ENCODE peak calls at places on chromosomes 2 and 18, in nine cellular contexts. Q is heart left ventricle, B is Peyer's patch, N is GM12892, I is transverse colon, Z is IMR-90, U is body of pancreas, M is uterus, T is NB4. V is an unnamed sample.

GRCh38 chr2:216350214-216350789 is 22.0 kb downstream of the MARCHF4 start:
- DNase-seq in Q (no peak), B (peak; percentile 48), N (no peak), I (no peak), Z (peak; percentile 81), U (no peak), M (no peak), T (peak; percentile 19), V (no peak)

GRCh38 chr2:75100011-75100680 is 99.2 kb downstream of the TACR1 start:
- DNase-seq in Q (no peak), B (no peak), N (no peak), I (no peak), Z (peak; percentile 67), U (no peak), M (no peak), T (no peak), V (no peak)

GRCh38 chr18:55502346-55502710 is 85.7 kb downstream of the TCF4 start:
- DNase-seq in Q (no peak), B (no peak), N (no peak), I (no peak), Z (no peak), U (no peak), M (no peak), T (no peak), V (no peak)

GRCh38 chr2:42809876-42810125 is 17.4 kb upstream of the HAAO start:
- DNase-seq in Q (peak; percentile 90), B (peak; percentile 90), N (peak; percentile 74), I (peak; percentile 86), Z (peak; percentile 77), U (peak; percentile 86), M (peak; percentile 85), T (no peak), V (peak; percentile 95)

GRCh38 chr2:6237261-6237660 is 545.1 kb downstream of the SOX11 start:
- DNase-seq in Q (no peak), B (no peak), N (no peak), I (no peak), Z (no peak), U (no peak), M (no peak), T (no peak), V (no peak)

GRCh38 chr2:113124181-113124961 is 3.0 kb upstream of the IL1RN start:
- DNase-seq in Q (no peak), B (no peak), N (no peak), I (no peak), Z (peak; percentile 17), U (no peak), M (no peak), T (peak; percentile 88), V (no peak)

GRCh38 chr2:55225481-55226020 is 6.5 kb downstream of the CLHC1 start:
- DNase-seq in Q (no peak), B (no peak), N (no peak), I (no peak), Z (no peak), U (no peak), M (no peak), T (no peak), V (no peak)

GRCh38 chr18:36889742-36890141 is 60.8 kb downstream of the KIAA1328 start:
- DNase-seq in Q (no peak), B (no peak), N (no peak), I (no peak), Z (no peak), U (no peak), M (no peak), T (no peak), V (no peak)

GRCh38 chr18:24868760-24869237 is 408.4 kb downstream of the HRH4 start:
- DNase-seq in Q (no peak), B (no peak), N (no peak), I (no peak), Z (peak; percentile 85), U (no peak), M (no peak), T (no peak), V (no peak)

GRCh38 chr2:88967844-88968243 is 276.4 kb downstream of the RPIA start:
- DNase-seq in Q (no peak), B (no peak), N (no peak), I (no peak), Z (no peak), U (no peak), M (no peak), T (peak; percentile 11), V (no peak)

GRCh38 chr18:41955688-41956087 is 654 bp downstream of the PIK3C3 start:
- DNase-seq in Q (no peak), B (no peak), N (no peak), I (no peak), Z (no peak), U (no peak), M (no peak), T (peak; percentile 14), V (no peak)

GRCh38 chr18:11259421-11259820 is 110.1 kb upstream of the PIEZO2 start:
- DNase-seq in Q (peak; percentile 60), B (peak; percentile 48), N (no peak), I (peak; percentile 19), Z (no peak), U (peak; percentile 24), M (no peak), T (peak; percentile 22), V (peak; percentile 73)

GRCh38 chr2:15544227-15544626 is 16.9 kb downstream of the NBAS start:
- DNase-seq in Q (no peak), B (no peak), N (no peak), I (no peak), Z (no peak), U (no peak), M (no peak), T (no peak), V (no peak)

GRCh38 chr2:190679813-190680591 is 31.1 kb downstream of the NAB1 start:
- DNase-seq in Q (peak; percentile 37), B (peak; percentile 84), N (no peak), I (peak; percentile 73), Z (peak; percentile 21), U (peak; percentile 71), M (peak; percentile 19), T (peak; percentile 61), V (no peak)

DNA sequence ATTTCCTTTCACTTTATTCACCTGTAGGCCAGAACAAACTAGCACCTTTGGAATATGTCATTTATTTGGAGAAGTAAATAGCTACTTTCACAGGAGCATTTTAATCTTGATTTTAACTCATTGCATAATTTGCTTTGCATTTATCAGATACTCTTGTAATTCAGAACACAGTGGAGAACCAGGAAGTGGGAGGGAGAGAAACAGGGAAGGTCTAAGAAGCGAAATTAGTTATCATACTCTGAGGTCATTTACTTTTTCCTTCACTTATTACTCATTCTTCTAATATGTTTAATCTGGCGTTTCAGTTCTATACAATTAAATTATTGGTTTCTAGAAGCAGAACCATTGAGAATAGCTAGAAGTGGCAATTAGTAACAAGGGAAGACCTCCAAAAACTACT is 20.7 kb downstream of the RBM44 start:
- DNase-seq in Q (no peak), B (no peak), N (no peak), I (no peak), Z (peak; percentile 12), U (no peak), M (no peak), T (no peak), V (no peak)
- TF ChIP-seq POLR2A in Q (no peak), B (no peak), N (no peak), I (no peak), Z (no peak), U (no peak), M (no peak), T (no peak), V (no peak)

GRCh38 chr2:45205985-45206384 is 196.7 kb upstream of the SIX2 start:
- DNase-seq in Q (no peak), B (no peak), N (no peak), I (no peak), Z (no peak), U (no peak), M (no peak), T (no peak), V (no peak)

GRCh38 chr2:45210466-45211195 is 201.4 kb upstream of the SIX2 start:
- DNase-seq in Q (no peak), B (no peak), N (no peak), I (no peak), Z (peak; percentile 60), U (no peak), M (no peak), T (peak; percentile 42), V (no peak)

GRCh38 chr2:45207105-45207504 is 197.9 kb upstream of the SIX2 start:
- DNase-seq in Q (no peak), B (no peak), N (no peak), I (no peak), Z (no peak), U (no peak), M (no peak), T (peak; percentile 94), V (no peak)

GRCh38 chr2:45203400-45203799 is 194.1 kb upstream of the SIX2 start:
- DNase-seq in Q (no peak), B (no peak), N (no peak), I (no peak), Z (no peak), U (no peak), M (no peak), T (no peak), V (no peak)

DNA sequence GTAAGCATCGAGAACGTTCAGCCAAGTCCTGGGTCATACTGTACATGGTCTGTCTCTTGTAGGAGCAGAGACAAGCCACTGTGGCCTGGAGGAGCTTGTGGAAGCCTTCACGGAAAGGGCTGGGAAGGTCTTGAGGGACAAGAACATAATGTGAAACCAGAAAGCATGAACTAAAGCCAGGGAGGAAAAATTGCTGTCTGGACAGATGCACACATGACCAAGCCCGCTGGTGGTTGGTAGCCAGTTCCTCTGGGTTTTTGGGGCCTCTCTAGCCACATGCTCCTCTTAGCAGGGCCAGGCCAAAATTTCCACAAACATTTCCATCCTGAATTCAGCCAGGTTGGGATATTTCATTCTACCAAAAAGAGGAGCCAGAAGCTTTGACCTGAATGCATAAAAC is 196.2 kb upstream of the SIX2 start:
- DNase-seq in Q (no peak), B (no peak), N (no peak), I (no peak), Z (no peak), U (no peak), M (no peak), T (no peak), V (no peak)
- TF ChIP-seq POLR2A in Q (no peak), B (no peak), N (no peak), I (no peak), Z (no peak), U (no peak), M (no peak), T (no peak), V (no peak)

DNA sequence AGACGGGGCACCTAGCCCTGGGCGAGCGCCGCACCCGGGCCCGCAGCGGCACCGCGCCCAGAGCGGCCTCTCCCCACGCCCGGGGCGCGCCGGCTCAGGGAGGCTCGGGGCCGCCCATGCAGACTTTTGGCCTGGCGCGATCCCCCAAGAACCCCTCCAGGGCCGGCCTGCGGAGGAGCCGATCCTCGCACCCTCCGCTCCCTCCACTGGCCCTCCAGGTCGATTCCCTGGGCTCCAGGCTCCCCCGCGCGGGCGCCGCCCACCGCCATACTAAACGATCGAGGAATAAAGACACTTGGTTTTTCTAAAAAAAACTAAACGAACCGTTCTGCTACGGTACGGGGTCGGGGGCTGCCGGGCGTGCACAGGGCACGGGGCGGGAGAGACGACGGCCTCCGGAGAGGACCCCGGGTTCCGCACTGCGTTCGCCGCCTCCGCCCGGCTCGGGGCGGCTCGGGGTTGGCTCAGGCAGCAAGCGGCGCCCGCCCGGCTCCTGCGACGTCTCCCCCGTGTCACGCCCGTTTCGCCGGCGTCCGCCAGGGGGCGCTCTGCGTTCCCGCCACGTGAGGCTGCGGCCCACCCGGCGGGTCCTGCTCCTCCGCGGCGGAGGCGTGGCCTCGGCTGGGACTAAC is 366 bp upstream of the KHK start:
- DNase-seq in Q (peak; percentile 94), B (peak; percentile 98), N (peak; percentile 98), I (peak; percentile 97), Z (peak; percentile 86), U (peak; percentile 97), M (peak; percentile 92), T (peak; percentile 97), V (peak; percentile 97)
- TF ChIP-seq POLR2A in Q (no peak), B (peak; percentile 77), N (peak; percentile 64), I (peak; percentile 75), Z (no peak), U (peak; percentile 76), M (peak; percentile 61), T (no peak), V (no peak)

GRCh38 chr2:206764673-206765241 is 371 bp downstream of the MDH1B start:
- DNase-seq in Q (no peak), B (no peak), N (no peak), I (no peak), Z (peak; percentile 1), U (no peak), M (no peak), T (no peak), V (no peak)
- TF ChIP-seq POLR2A in Q (no peak), B (no peak), N (no peak), I (no peak), Z (no peak), U (no peak), M (no peak), T (no peak), V (no peak)